ENCODE peak calls at places on chromosomes 2 and 18, in nine cellular contexts. One of them, this sample, is unnamed.

GRCh38 chr2:224722777-224723176 is 6.6 kb upstream of the CCDC195 start:
- DNase-seq in neuronal stem cell: no peak
- DNase-seq in hippocampal formation: no peak
- DNase-seq in upper lobe of right lung: no peak
- DNase-seq in kidney: no peak
- DNase-seq in NCI-H2081: no peak
- DNase-seq in neural crest cell: no peak
- DNase-seq in RPMI7951: no peak
- DNase-seq in ELF-1: no peak
- DNase-seq in this sample: no peak

GRCh38 chr2:148721520-148721931 is 77.0 kb downstream of the EPC2 start:
- DNase-seq in neuronal stem cell: no peak
- DNase-seq in hippocampal formation: no peak
- DNase-seq in upper lobe of right lung: no peak
- DNase-seq in kidney: no peak
- DNase-seq in NCI-H2081: no peak
- DNase-seq in neural crest cell: no peak
- DNase-seq in RPMI7951: no peak
- DNase-seq in ELF-1: no peak
- DNase-seq in this sample: no peak

GRCh38 chr2:226179010-226179409 is 620.6 kb downstream of the IRS1 start:
- DNase-seq in neuronal stem cell: no peak
- DNase-seq in hippocampal formation: no peak
- DNase-seq in upper lobe of right lung: no peak
- DNase-seq in kidney: no peak
- DNase-seq in NCI-H2081: no peak
- DNase-seq in neural crest cell: no peak
- DNase-seq in RPMI7951: peak; percentile 24
- DNase-seq in ELF-1: no peak
- DNase-seq in this sample: no peak

GRCh38 chr2:112724611-112725525 is 4.0 kb downstream of the NT5DC4 start:
- DNase-seq in neuronal stem cell: no peak
- DNase-seq in hippocampal formation: no peak
- DNase-seq in upper lobe of right lung: no peak
- DNase-seq in kidney: no peak
- DNase-seq in NCI-H2081: no peak
- DNase-seq in neural crest cell: no peak
- DNase-seq in RPMI7951: no peak
- DNase-seq in ELF-1: peak; percentile 62
- DNase-seq in this sample: no peak

GRCh38 chr2:3730646-3731045 is 27.3 kb downstream of the DCDC2C start:
- DNase-seq in neuronal stem cell: no peak
- DNase-seq in hippocampal formation: no peak
- DNase-seq in upper lobe of right lung: no peak
- DNase-seq in kidney: no peak
- DNase-seq in NCI-H2081: no peak
- DNase-seq in neural crest cell: no peak
- DNase-seq in RPMI7951: peak; percentile 71
- DNase-seq in ELF-1: no peak
- DNase-seq in this sample: no peak

GRCh38 chr2:200987137-200987536 is 23.7 kb upstream of the ORC2 start:
- DNase-seq in neuronal stem cell: no peak
- DNase-seq in hippocampal formation: no peak
- DNase-seq in upper lobe of right lung: no peak
- DNase-seq in kidney: no peak
- DNase-seq in NCI-H2081: no peak
- DNase-seq in neural crest cell: no peak
- DNase-seq in RPMI7951: no peak
- DNase-seq in ELF-1: no peak
- DNase-seq in this sample: no peak

GRCh38 chr2:48169066-48169724 is 262.9 kb upstream of the FBXO11 start:
- DNase-seq in neuronal stem cell: no peak
- DNase-seq in hippocampal formation: no peak
- DNase-seq in upper lobe of right lung: no peak
- DNase-seq in kidney: no peak
- DNase-seq in NCI-H2081: no peak
- DNase-seq in neural crest cell: no peak
- DNase-seq in RPMI7951: no peak
- DNase-seq in ELF-1: no peak
- DNase-seq in this sample: no peak

GRCh38 chr2:101157272-101157671 is 6.1 kb upstream of the TBC1D8 start:
- DNase-seq in neuronal stem cell: no peak
- DNase-seq in hippocampal formation: no peak
- DNase-seq in upper lobe of right lung: no peak
- DNase-seq in kidney: no peak
- DNase-seq in NCI-H2081: no peak
- DNase-seq in neural crest cell: no peak
- DNase-seq in RPMI7951: no peak
- DNase-seq in ELF-1: no peak
- DNase-seq in this sample: no peak

GRCh38 chr2:109385506-109385905 is 228.3 kb downstream of the SEPTIN10 start:
- DNase-seq in neuronal stem cell: no peak
- DNase-seq in hippocampal formation: no peak
- DNase-seq in upper lobe of right lung: peak; percentile 15
- DNase-seq in kidney: peak; percentile 24
- DNase-seq in NCI-H2081: no peak
- DNase-seq in neural crest cell: no peak
- DNase-seq in RPMI7951: no peak
- DNase-seq in ELF-1: no peak
- DNase-seq in this sample: no peak

GRCh38 chr2:63849381-63850203 is 7.9 kb downstream of the UGP2 start:
- DNase-seq in neuronal stem cell: no peak
- DNase-seq in hippocampal formation: peak; percentile 22
- DNase-seq in upper lobe of right lung: no peak
- DNase-seq in kidney: no peak
- DNase-seq in NCI-H2081: no peak
- DNase-seq in neural crest cell: no peak
- DNase-seq in RPMI7951: no peak
- DNase-seq in ELF-1: peak; percentile 65
- DNase-seq in this sample: no peak

GRCh38 chr2:234958311-234958710 is 6.5 kb downstream of the SH3BP4 start:
- DNase-seq in neuronal stem cell: no peak
- DNase-seq in hippocampal formation: no peak
- DNase-seq in upper lobe of right lung: no peak
- DNase-seq in kidney: peak; percentile 44
- DNase-seq in NCI-H2081: no peak
- DNase-seq in neural crest cell: no peak
- DNase-seq in RPMI7951: no peak
- DNase-seq in ELF-1: no peak
- DNase-seq in this sample: no peak

GRCh38 chr2:42843131-42843530 is 50.7 kb upstream of the HAAO start:
- DNase-seq in neuronal stem cell: no peak
- DNase-seq in hippocampal formation: no peak
- DNase-seq in upper lobe of right lung: peak; percentile 35
- DNase-seq in kidney: no peak
- DNase-seq in NCI-H2081: no peak
- DNase-seq in neural crest cell: no peak
- DNase-seq in RPMI7951: no peak
- DNase-seq in ELF-1: no peak
- DNase-seq in this sample: no peak

GRCh38 chr18:69402219-69402989 is 1.7 kb downstream of the DOK6 start:
- DNase-seq in neuronal stem cell: peak; percentile 15
- DNase-seq in hippocampal formation: peak; percentile 3
- DNase-seq in upper lobe of right lung: no peak
- DNase-seq in kidney: no peak
- DNase-seq in NCI-H2081: peak; percentile 41
- DNase-seq in neural crest cell: no peak
- DNase-seq in RPMI7951: no peak
- DNase-seq in ELF-1: peak; percentile 28
- DNase-seq in this sample: no peak

GRCh38 chr2:33292981-33293586 is 183.4 kb upstream of the RASGRP3 start:
- DNase-seq in neuronal stem cell: no peak
- DNase-seq in hippocampal formation: no peak
- DNase-seq in upper lobe of right lung: no peak
- DNase-seq in kidney: no peak
- DNase-seq in NCI-H2081: peak; percentile 72
- DNase-seq in neural crest cell: no peak
- DNase-seq in RPMI7951: no peak
- DNase-seq in ELF-1: no peak
- DNase-seq in this sample: no peak

GRCh38 chr2:36356990-36357505 is 1.5 kb downstream of the CRIM1 start:
- DNase-seq in neuronal stem cell: no peak
- DNase-seq in hippocampal formation: no peak
- DNase-seq in upper lobe of right lung: no peak
- DNase-seq in kidney: no peak
- DNase-seq in NCI-H2081: no peak
- DNase-seq in neural crest cell: no peak
- DNase-seq in RPMI7951: peak; percentile 44
- DNase-seq in ELF-1: no peak
- DNase-seq in this sample: peak; percentile 6

GRCh38 chr2:169302364-169302763 is 60.0 kb downstream of the LRP2 start:
- DNase-seq in neuronal stem cell: peak; percentile 44
- DNase-seq in hippocampal formation: peak; percentile 8
- DNase-seq in upper lobe of right lung: no peak
- DNase-seq in kidney: no peak
- DNase-seq in NCI-H2081: no peak
- DNase-seq in neural crest cell: no peak
- DNase-seq in RPMI7951: no peak
- DNase-seq in ELF-1: no peak
- DNase-seq in this sample: no peak

GRCh38 chr2:20609349-20609994 is 41.4 kb downstream of the HS1BP3 start:
- DNase-seq in neuronal stem cell: no peak
- DNase-seq in hippocampal formation: no peak
- DNase-seq in upper lobe of right lung: peak; percentile 36
- DNase-seq in kidney: peak; percentile 65
- DNase-seq in NCI-H2081: peak; percentile 43
- DNase-seq in neural crest cell: no peak
- DNase-seq in RPMI7951: peak; percentile 29
- DNase-seq in ELF-1: no peak
- DNase-seq in this sample: no peak

GRCh38 chr2:177169810-177170514 is 42.6 kb upstream of the HNRNPA3 start:
- DNase-seq in neuronal stem cell: no peak
- DNase-seq in hippocampal formation: no peak
- DNase-seq in upper lobe of right lung: peak; percentile 80
- DNase-seq in kidney: no peak
- DNase-seq in NCI-H2081: peak; percentile 4
- DNase-seq in neural crest cell: no peak
- DNase-seq in RPMI7951: no peak
- DNase-seq in ELF-1: peak; percentile 28
- DNase-seq in this sample: no peak

GRCh38 chr2:48545244-48545643 is 15.3 kb downstream of the STON1 start:
- DNase-seq in neuronal stem cell: no peak
- DNase-seq in hippocampal formation: no peak
- DNase-seq in upper lobe of right lung: no peak
- DNase-seq in kidney: no peak
- DNase-seq in NCI-H2081: no peak
- DNase-seq in neural crest cell: no peak
- DNase-seq in RPMI7951: no peak
- DNase-seq in ELF-1: peak; percentile 44
- DNase-seq in this sample: no peak

GRCh38 chr18:62978251-62979049 is 263.1 kb downstream of the PHLPP1 start:
- DNase-seq in neuronal stem cell: no peak
- DNase-seq in hippocampal formation: no peak
- DNase-seq in upper lobe of right lung: no peak
- DNase-seq in kidney: no peak
- DNase-seq in NCI-H2081: no peak
- DNase-seq in neural crest cell: no peak
- DNase-seq in RPMI7951: no peak
- DNase-seq in ELF-1: no peak
- DNase-seq in this sample: no peak

GRCh38 chr2:44480068-44480467 is 118.3 kb downstream of the CAMKMT start:
- DNase-seq in neuronal stem cell: no peak
- DNase-seq in hippocampal formation: no peak
- DNase-seq in upper lobe of right lung: no peak
- DNase-seq in kidney: no peak
- DNase-seq in NCI-H2081: no peak
- DNase-seq in neural crest cell: no peak
- DNase-seq in RPMI7951: no peak
- DNase-seq in ELF-1: no peak
- DNase-seq in this sample: no peak

GRCh38 chr2:241858206-241859016 is at the start of gene PDCD1:
- DNase-seq in neuronal stem cell: no peak
- DNase-seq in hippocampal formation: no peak
- DNase-seq in upper lobe of right lung: peak; percentile 64
- DNase-seq in kidney: peak; percentile 88
- DNase-seq in NCI-H2081: no peak
- DNase-seq in neural crest cell: no peak
- DNase-seq in RPMI7951: no peak
- DNase-seq in ELF-1: peak; percentile 36
- DNase-seq in this sample: peak; percentile 76

GRCh38 chr2:217064234-217065103 is 204.6 kb upstream of the TNP1 start:
- DNase-seq in neuronal stem cell: peak; percentile 69
- DNase-seq in hippocampal formation: no peak
- DNase-seq in upper lobe of right lung: no peak
- DNase-seq in kidney: no peak
- DNase-seq in NCI-H2081: no peak
- DNase-seq in neural crest cell: no peak
- DNase-seq in RPMI7951: no peak
- DNase-seq in ELF-1: peak; percentile 23
- DNase-seq in this sample: no peak

GRCh38 chr2:127092951-127093516 is 13.9 kb downstream of the BIN1 start:
- DNase-seq in neuronal stem cell: no peak
- DNase-seq in hippocampal formation: no peak
- DNase-seq in upper lobe of right lung: no peak
- DNase-seq in kidney: peak; percentile 32
- DNase-seq in NCI-H2081: no peak
- DNase-seq in neural crest cell: no peak
- DNase-seq in RPMI7951: no peak
- DNase-seq in ELF-1: no peak
- DNase-seq in this sample: no peak

GRCh38 chr2:235521844-235522243 is 28.0 kb downstream of the AGAP1 start:
- DNase-seq in neuronal stem cell: no peak
- DNase-seq in hippocampal formation: no peak
- DNase-seq in upper lobe of right lung: no peak
- DNase-seq in kidney: no peak
- DNase-seq in NCI-H2081: peak; percentile 51
- DNase-seq in neural crest cell: no peak
- DNase-seq in RPMI7951: peak; percentile 15
- DNase-seq in ELF-1: no peak
- DNase-seq in this sample: no peak

GRCh38 chr18:45876131-45876530 is 50.7 kb downstream of the SIGLEC15 start:
- DNase-seq in neuronal stem cell: no peak
- DNase-seq in hippocampal formation: no peak
- DNase-seq in upper lobe of right lung: no peak
- DNase-seq in kidney: no peak
- DNase-seq in NCI-H2081: no peak
- DNase-seq in neural crest cell: no peak
- DNase-seq in RPMI7951: peak; percentile 46
- DNase-seq in ELF-1: no peak
- DNase-seq in this sample: no peak

GRCh38 chr18:8177330-8178016 is 431.8 kb upstream of the RAB12 start:
- DNase-seq in neuronal stem cell: no peak
- DNase-seq in hippocampal formation: no peak
- DNase-seq in upper lobe of right lung: no peak
- DNase-seq in kidney: no peak
- DNase-seq in NCI-H2081: no peak
- DNase-seq in neural crest cell: no peak
- DNase-seq in RPMI7951: peak; percentile 26
- DNase-seq in ELF-1: peak; percentile 18
- DNase-seq in this sample: no peak

GRCh38 chr2:221500501-221501209 is 71.4 kb downstream of the EPHA4 start:
- DNase-seq in neuronal stem cell: no peak
- DNase-seq in hippocampal formation: no peak
- DNase-seq in upper lobe of right lung: no peak
- DNase-seq in kidney: no peak
- DNase-seq in NCI-H2081: no peak
- DNase-seq in neural crest cell: no peak
- DNase-seq in RPMI7951: no peak
- DNase-seq in ELF-1: no peak
- DNase-seq in this sample: no peak

GRCh38 chr2:147538848-147539247 is 306.0 kb upstream of the ACVR2A start:
- DNase-seq in neuronal stem cell: no peak
- DNase-seq in hippocampal formation: no peak
- DNase-seq in upper lobe of right lung: no peak
- DNase-seq in kidney: no peak
- DNase-seq in NCI-H2081: no peak
- DNase-seq in neural crest cell: no peak
- DNase-seq in RPMI7951: no peak
- DNase-seq in ELF-1: no peak
- DNase-seq in this sample: no peak

GRCh38 chr2:73071452-73072399 is at the start of gene SFXN5:
- DNase-seq in neuronal stem cell: peak; percentile 92
- DNase-seq in hippocampal formation: peak; percentile 96
- DNase-seq in upper lobe of right lung: peak; percentile 98
- DNase-seq in kidney: peak; percentile 98
- DNase-seq in NCI-H2081: peak; percentile 81
- DNase-seq in neural crest cell: peak; percentile 92
- DNase-seq in RPMI7951: peak; percentile 92
- DNase-seq in ELF-1: peak; percentile 97
- DNase-seq in this sample: peak; percentile 78

GRCh38 chr2:214367171-214367570 is 43.7 kb upstream of the VWC2L start:
- DNase-seq in neuronal stem cell: no peak
- DNase-seq in hippocampal formation: no peak
- DNase-seq in upper lobe of right lung: no peak
- DNase-seq in kidney: no peak
- DNase-seq in NCI-H2081: no peak
- DNase-seq in neural crest cell: no peak
- DNase-seq in RPMI7951: no peak
- DNase-seq in ELF-1: no peak
- DNase-seq in this sample: no peak

This sample was measured in activated T-cell treated with anti-CD3 and anti-CD28 coated beads, Interleukin-2, amount 50 U/mL, for 4 hours.